ENCODE peak calls at places on chromosomes 11 and 22, in five cellular contexts. A, L, Y, I and G are unnamed samples.

GRCh38 chr11:62922653-62923371 is 1.6 kb upstream of the CHRM1 start:
- DNase-seq in I (no peak), Y (no peak), A (peak; percentile 50), L (no peak), G (no peak)

GRCh38 chr11:4480577-4481539 is 1.6 kb upstream of the OR52K1 start:
- DNase-seq in L (no peak), I (peak; percentile 46), A (no peak), Y (no peak), G (peak; percentile 86)

GRCh38 chr11:6200975-6201374 is 2.0 kb downstream of the OR52W1 start:
- DNase-seq in L (no peak), Y (no peak), I (no peak), A (no peak), G (peak; percentile 4)

GRCh38 chr22:46040471-46041465 is 63.8 kb upstream of the WNT7B start:
- DNase-seq in Y (no peak), L (no peak), A (no peak), I (no peak), G (no peak)

GRCh38 chr11:16357776-16358175 is 1.4 kb upstream of the SOX6 start:
- DNase-seq in L (no peak), I (no peak), Y (no peak), A (no peak), G (no peak)

GRCh38 chr11:63719987-63720386 is 38.7 kb downstream of the RTN3 start:
- DNase-seq in L (no peak), A (no peak), I (no peak), Y (no peak), G (no peak)

GRCh38 chr11:111819161-111820058 is 52.0 kb downstream of the ALG9 start:
- DNase-seq in L (no peak), I (no peak), Y (no peak), A (no peak), G (no peak)

GRCh38 chr11:64297722-64298358 is 2.3 kb upstream of the CATSPERZ start:
- DNase-seq in L (no peak), A (no peak), Y (no peak), I (no peak), G (no peak)

GRCh38 chr11:36363361-36364272 is 67.5 kb downstream of the PRR5L start:
- DNase-seq in A (no peak), L (no peak), Y (no peak), I (peak; percentile 31), G (peak; percentile 56)

GRCh38 chr22:42202669-42203068 is 67.8 kb downstream of the TCF20 start:
- DNase-seq in A (no peak), L (no peak), I (no peak), Y (no peak), G (no peak)

GRCh38 chr11:45042560-45042959 is 91.9 kb upstream of the TP53I11 start:
- DNase-seq in Y (no peak), I (peak; percentile 75), A (peak; percentile 35), L (no peak), G (peak; percentile 44)

GRCh38 chr11:11604340-11604992 is 17.3 kb downstream of the GALNT18 start:
- DNase-seq in Y (no peak), I (no peak), L (no peak), A (no peak), G (no peak)

GRCh38 chr22:32574397-32574796 is 99.8 kb downstream of the FBXO7 start:
- DNase-seq in L (no peak), Y (no peak), A (no peak), I (no peak), G (peak; percentile 18)

GRCh38 chr11:16881074-16881709 is 133.0 kb downstream of the PLEKHA7 start:
- DNase-seq in I (peak; percentile 67), L (no peak), A (no peak), Y (no peak), G (peak; percentile 84)

GRCh38 chr22:48004936-48005335 is 1242.5 kb downstream of the TBC1D22A start:
- DNase-seq in I (no peak), Y (no peak), A (no peak), L (no peak), G (no peak)

GRCh38 chr11:24872912-24873311 is 376.1 kb downstream of the LUZP2 start:
- DNase-seq in A (no peak), I (no peak), L (no peak), Y (no peak), G (no peak)

GRCh38 chr22:20245577-20246367 is 22.3 kb downstream of the RTN4R start:
- DNase-seq in L (no peak), I (no peak), Y (no peak), A (no peak), G (no peak)

GRCh38 chr11:64407221-64407620 is 48.3 kb downstream of the RPS6KA4 start:
- DNase-seq in A (no peak), I (no peak), L (peak; percentile 86), Y (no peak), G (no peak)

GRCh38 chr11:28569099-28569498 is 460.9 kb downstream of the METTL15 start:
- DNase-seq in Y (no peak), A (no peak), I (no peak), L (no peak), G (no peak)

GRCh38 chr11:132858203-132858602 is 674.1 kb downstream of the OPCML start:
- DNase-seq in Y (no peak), A (no peak), I (no peak), L (peak; percentile 57), G (peak; percentile 69)
- TF ChIP-seq CTCF in Y (no peak), A (no peak), I (no peak), L (peak; percentile 10), G (peak; percentile 60)

DNA sequence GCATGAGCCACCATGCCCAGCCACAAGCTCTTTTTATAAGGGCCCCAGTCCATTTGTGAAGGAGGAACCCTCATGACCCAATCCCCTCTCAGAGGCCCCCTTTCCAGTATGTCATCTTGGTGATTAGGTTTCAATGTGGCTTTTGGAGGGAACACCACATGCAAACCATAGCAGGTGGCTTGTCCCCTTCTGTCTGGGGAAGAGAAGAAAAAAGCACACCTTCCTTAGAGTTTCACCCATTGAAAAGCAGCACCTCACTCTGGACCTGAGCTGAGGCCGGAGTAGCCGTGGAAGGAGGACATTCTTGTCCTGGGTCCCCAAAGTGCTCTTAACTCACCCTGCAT is 25.4 kb downstream of the NEAT1 start:
- DNase-seq in I (no peak), L (no peak), A (no peak), Y (no peak), G (no peak)
- TF ChIP-seq CTCF in I (no peak), L (no peak), A (no peak), Y (no peak), G (no peak)

DNA sequence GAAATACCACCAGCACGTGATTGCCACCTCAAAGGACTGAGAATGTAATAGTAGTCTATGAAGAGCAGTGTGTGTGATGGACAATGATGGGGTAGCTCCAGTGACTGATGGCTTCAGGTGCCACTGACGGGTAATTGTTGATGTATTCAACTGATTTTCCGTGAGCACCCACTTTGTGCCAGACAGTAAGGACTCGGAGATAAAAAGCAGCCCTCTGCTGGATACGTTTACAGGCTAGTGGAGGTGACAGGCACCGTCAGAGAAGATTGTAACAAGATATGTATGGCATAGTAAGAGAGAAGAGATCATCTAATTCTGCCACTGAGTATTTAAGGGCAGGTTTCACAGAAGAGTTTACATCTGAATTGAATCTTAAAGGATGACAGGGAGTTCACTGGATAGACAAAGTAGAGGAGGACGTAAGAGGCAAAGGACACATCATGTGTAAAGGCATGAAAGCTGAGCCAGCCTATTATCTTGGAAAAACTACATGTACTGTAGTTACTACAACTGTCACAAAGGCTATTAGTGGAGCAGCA is 1.1 kb upstream of the ENTHD1 start:
- DNase-seq in Y (no peak), L (no peak), I (no peak), A (no peak), G (no peak)
- TF ChIP-seq CTCF in Y (no peak), L (no peak), I (no peak), A (no peak), G (no peak)

GRCh38 chr11:41499429-41499828 is 40.0 kb upstream of the LRRC4C start:
- DNase-seq in I (no peak), Y (no peak), L (no peak), A (no peak), G (no peak)

GRCh38 chr11:41494716-41495115 is 35.3 kb upstream of the LRRC4C start:
- DNase-seq in L (no peak), I (no peak), A (no peak), Y (no peak), G (no peak)

GRCh38 chr11:41497974-41498373 is 38.5 kb upstream of the LRRC4C start:
- DNase-seq in L (no peak), I (no peak), Y (no peak), A (no peak), G (no peak)

DNA sequence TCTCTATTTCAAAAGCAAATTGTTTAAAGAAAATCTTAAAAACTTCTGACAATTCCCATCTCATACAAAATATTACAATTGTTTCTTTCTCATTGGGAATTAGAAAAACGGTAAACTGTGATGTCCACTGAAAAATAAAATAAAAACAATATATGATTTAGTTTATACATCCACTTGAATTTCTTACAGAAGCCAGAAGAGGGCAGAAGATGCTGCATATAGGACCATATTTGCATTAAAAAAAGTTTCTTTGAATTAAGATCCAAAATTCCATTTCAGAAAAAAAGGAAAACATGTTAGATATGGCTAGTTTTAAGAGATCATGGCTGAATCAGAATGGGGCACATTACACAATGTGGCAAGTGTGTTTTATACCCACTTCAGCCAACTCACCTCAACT is 39.3 kb upstream of the LRRC4C start:
- DNase-seq in L (no peak), I (no peak), A (no peak), Y (no peak), G (peak; percentile 13)
- TF ChIP-seq CTCF in L (peak; percentile 25), I (peak; percentile 19), A (no peak), Y (peak; percentile 69), G (no peak)

GRCh38 chr11:67545280-67545679 is 22.0 kb upstream of the CABP2 start:
- DNase-seq in Y (no peak), L (no peak), I (no peak), A (no peak), G (no peak)
- TF ChIP-seq CTCF in Y (no peak), L (peak; percentile 27), I (no peak), A (no peak), G (no peak)

DNA sequence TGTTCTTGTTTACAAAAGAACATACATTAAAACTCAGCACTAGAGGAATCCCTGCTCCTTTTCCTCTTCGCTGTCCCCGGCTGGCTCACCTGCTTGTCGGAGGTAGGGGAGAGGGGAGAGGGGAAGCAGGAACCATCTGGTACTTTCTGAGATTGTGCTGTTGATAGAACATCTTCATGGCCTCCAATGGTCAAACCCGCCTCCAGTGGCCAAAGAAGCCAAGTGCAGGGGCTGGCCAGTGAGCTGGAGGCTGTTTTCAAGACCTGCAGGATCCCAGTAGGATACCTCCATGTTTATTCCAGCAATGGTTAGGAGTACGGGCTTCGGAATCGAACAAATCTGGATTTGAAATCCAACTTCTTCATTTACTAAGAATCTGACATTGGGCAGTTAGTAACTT is 92.6 kb downstream of the PKNOX2 start:
- DNase-seq in A (peak; percentile 13), L (no peak), Y (no peak), I (no peak), G (no peak)
- TF ChIP-seq CTCF in A (no peak), L (peak; percentile 48), Y (peak; percentile 48), I (no peak), G (no peak)

GRCh38 chr11:70931430-70931829 is 320.9 kb downstream of the SHANK2 start:
- DNase-seq in I (no peak), A (no peak), L (no peak), Y (no peak), G (no peak)
- TF ChIP-seq CTCF in I (no peak), A (no peak), L (no peak), Y (no peak), G (no peak)

GRCh38 chr11:59822989-59823566 is 12.5 kb upstream of the MRPL16 start:
- DNase-seq in A (peak; percentile 32), Y (no peak), I (peak; percentile 56), L (peak; percentile 52), G (peak; percentile 77)
- TF ChIP-seq CTCF in A (peak; percentile 81), Y (peak; percentile 77), I (peak; percentile 72), L (peak; percentile 69), G (peak; percentile 62)